ENCODE peak calls at places on chromosomes 7 and 10, in six cellular contexts. R, N, V, K, T and S are unnamed samples.

GRCh38 chr7:105792488-105793370 is 83.7 kb downstream of the ATXN7L1 start:
- DNase-seq in R (no peak), N (no peak), V (no peak), K (no peak), T (no peak), S (no peak)

GRCh38 chr10:74855027-74855426 is 28.6 kb downstream of the KAT6B start:
- DNase-seq in R (no peak), N (no peak), V (no peak), K (peak), T (no peak), S (no peak)

GRCh38 chr7:51035696-51036095 is 253.0 kb upstream of the GRB10 start:
- DNase-seq in R (no peak), N (no peak), V (no peak), K (no peak), T (no peak), S (no peak)

GRCh38 chr10:63525021-63525420 is 3.8 kb downstream of the REEP3 start:
- DNase-seq in R (no peak), N (no peak), V (no peak), K (no peak), T (no peak), S (no peak)

GRCh38 chr10:36612436-36612835 is 513.0 kb upstream of the ANKRD30A start:
- DNase-seq in R (no peak), N (no peak), V (no peak), K (no peak), T (no peak), S (no peak)

GRCh38 chr7:7489546-7489945 is 46.1 kb downstream of the COL28A1 start:
- DNase-seq in R (no peak), N (no peak), V (no peak), K (no peak), T (no peak), S (no peak)

GRCh38 chr7:76318488-76319353 is 16.2 kb downstream of the HSPB1 start:
- DNase-seq in R (peak), N (peak), V (peak), K (peak), T (peak), S (peak)

GRCh38 chr7:105788816-105789349 is 87.5 kb downstream of the ATXN7L1 start:
- DNase-seq in R (no peak), N (no peak), V (no peak), K (no peak), T (no peak), S (no peak)

GRCh38 chr7:102412548-102412947 is 16.4 kb downstream of the PRKRIP1 start:
- DNase-seq in R (no peak), N (no peak), V (peak), K (no peak), T (no peak), S (peak)